ENCODE peak calls at places on chromosomes 4 and X, in ten cellular contexts. One of them, this sample, is unnamed.
A peak's percentile ranks its signal among the peaks of the same experiment; 100 is the strongest.

GRCh38 chr4:1253831-1254230 is 4.9 kb upstream of the CTBP1 start:
- DNase-seq in T47D: no peak
- DNase-seq in IMR-90: no peak
- DNase-seq in GM04503: no peak
- DNase-seq in activated CD8-positive, alpha-beta memory T cell treated with anti-CD3 and anti-CD28 coated beads, Interleukin-2, amount 10 ng/mL, durations not matched to agents 7 days and 5 days: no peak
- DNase-seq in HFFc6: no peak
- DNase-seq in NCI-H1694 treated with DMSO at 0.1 percent for 48 hours: no peak
- DNase-seq in iris pigment epithelial cell: no peak
- DNase-seq in stimulated activated CD8-positive, alpha-beta memory T cell treated with anti-CD3 and anti-CD28 coated beads, Interleukin-4, amount 100 ng/mL, for 24 hours: no peak
- DNase-seq in NCI-H1092: no peak
- DNase-seq in this sample: no peak

GRCh38 chr4:157459789-157460188 is 239.3 kb downstream of the GRIA2 start:
- DNase-seq in stimulated activated CD8-positive, alpha-beta memory T cell treated with anti-CD3 and anti-CD28 coated beads, Interleukin-4, amount 100 ng/mL, for 24 hours: no peak
- DNase-seq in HFFc6: no peak
- DNase-seq in IMR-90: no peak
- DNase-seq in NCI-H1092: no peak
- DNase-seq in activated CD8-positive, alpha-beta memory T cell treated with anti-CD3 and anti-CD28 coated beads, Interleukin-2, amount 10 ng/mL, durations not matched to agents 7 days and 5 days: no peak
- DNase-seq in T47D: no peak
- DNase-seq in iris pigment epithelial cell: no peak
- DNase-seq in NCI-H1694 treated with DMSO at 0.1 percent for 48 hours: no peak
- DNase-seq in GM04503: no peak
- DNase-seq in this sample: no peak

GRCh38 chrX:2928127-2928582 is 984 bp downstream of the ARSD start:
- DNase-seq in NCI-H1694 treated with DMSO at 0.1 percent for 48 hours: no peak
- DNase-seq in activated CD8-positive, alpha-beta memory T cell treated with anti-CD3 and anti-CD28 coated beads, Interleukin-2, amount 10 ng/mL, durations not matched to agents 7 days and 5 days: peak; percentile 36
- DNase-seq in iris pigment epithelial cell: no peak
- DNase-seq in T47D: no peak
- DNase-seq in NCI-H1092: no peak
- DNase-seq in HFFc6: no peak
- DNase-seq in stimulated activated CD8-positive, alpha-beta memory T cell treated with anti-CD3 and anti-CD28 coated beads, Interleukin-4, amount 100 ng/mL, for 24 hours: no peak
- DNase-seq in IMR-90: peak; percentile 47
- DNase-seq in GM04503: peak; percentile 3
- DNase-seq in this sample: no peak

GRCh38 chr4:24753519-24753918 is 41.9 kb upstream of the SOD3 start:
- DNase-seq in activated CD8-positive, alpha-beta memory T cell treated with anti-CD3 and anti-CD28 coated beads, Interleukin-2, amount 10 ng/mL, durations not matched to agents 7 days and 5 days: no peak
- DNase-seq in stimulated activated CD8-positive, alpha-beta memory T cell treated with anti-CD3 and anti-CD28 coated beads, Interleukin-4, amount 100 ng/mL, for 24 hours: no peak
- DNase-seq in IMR-90: peak; percentile 67
- DNase-seq in GM04503: no peak
- DNase-seq in NCI-H1092: no peak
- DNase-seq in iris pigment epithelial cell: no peak
- DNase-seq in T47D: no peak
- DNase-seq in HFFc6: peak; percentile 91
- DNase-seq in NCI-H1694 treated with DMSO at 0.1 percent for 48 hours: no peak
- DNase-seq in this sample: no peak

GRCh38 chrX:107676559-107677378 is 48.5 kb downstream of the PRPS1 start:
- DNase-seq in T47D: peak; percentile 1
- DNase-seq in NCI-H1694 treated with DMSO at 0.1 percent for 48 hours: peak; percentile 45
- DNase-seq in stimulated activated CD8-positive, alpha-beta memory T cell treated with anti-CD3 and anti-CD28 coated beads, Interleukin-4, amount 100 ng/mL, for 24 hours: no peak
- DNase-seq in IMR-90: peak; percentile 84
- DNase-seq in HFFc6: peak; percentile 85
- DNase-seq in GM04503: peak; percentile 68
- DNase-seq in activated CD8-positive, alpha-beta memory T cell treated with anti-CD3 and anti-CD28 coated beads, Interleukin-2, amount 10 ng/mL, durations not matched to agents 7 days and 5 days: peak; percentile 62
- DNase-seq in NCI-H1092: no peak
- DNase-seq in iris pigment epithelial cell: peak; percentile 96
- DNase-seq in this sample: no peak

GRCh38 chr4:131316086-131316485 is 1833.0 kb upstream of the PCDH10 start:
- DNase-seq in HFFc6: no peak
- DNase-seq in IMR-90: no peak
- DNase-seq in NCI-H1694 treated with DMSO at 0.1 percent for 48 hours: no peak
- DNase-seq in activated CD8-positive, alpha-beta memory T cell treated with anti-CD3 and anti-CD28 coated beads, Interleukin-2, amount 10 ng/mL, durations not matched to agents 7 days and 5 days: no peak
- DNase-seq in GM04503: no peak
- DNase-seq in NCI-H1092: no peak
- DNase-seq in iris pigment epithelial cell: no peak
- DNase-seq in T47D: no peak
- DNase-seq in stimulated activated CD8-positive, alpha-beta memory T cell treated with anti-CD3 and anti-CD28 coated beads, Interleukin-4, amount 100 ng/mL, for 24 hours: no peak
- DNase-seq in this sample: no peak

GRCh38 chrX:150544222-150544787 is 24.1 kb upstream of the MTM1 start:
- DNase-seq in NCI-H1694 treated with DMSO at 0.1 percent for 48 hours: no peak
- DNase-seq in NCI-H1092: no peak
- DNase-seq in HFFc6: peak; percentile 9
- DNase-seq in iris pigment epithelial cell: no peak
- DNase-seq in stimulated activated CD8-positive, alpha-beta memory T cell treated with anti-CD3 and anti-CD28 coated beads, Interleukin-4, amount 100 ng/mL, for 24 hours: no peak
- DNase-seq in IMR-90: no peak
- DNase-seq in activated CD8-positive, alpha-beta memory T cell treated with anti-CD3 and anti-CD28 coated beads, Interleukin-2, amount 10 ng/mL, durations not matched to agents 7 days and 5 days: peak; percentile 41
- DNase-seq in T47D: peak; percentile 9
- DNase-seq in GM04503: no peak
- DNase-seq in this sample: no peak

GRCh38 chrX:45818913-45819312 is 618.2 kb upstream of the DIPK2B start:
- DNase-seq in IMR-90: no peak
- DNase-seq in HFFc6: no peak
- DNase-seq in stimulated activated CD8-positive, alpha-beta memory T cell treated with anti-CD3 and anti-CD28 coated beads, Interleukin-4, amount 100 ng/mL, for 24 hours: no peak
- DNase-seq in T47D: no peak
- DNase-seq in GM04503: no peak
- DNase-seq in NCI-H1092: no peak
- DNase-seq in iris pigment epithelial cell: no peak
- DNase-seq in NCI-H1694 treated with DMSO at 0.1 percent for 48 hours: no peak
- DNase-seq in activated CD8-positive, alpha-beta memory T cell treated with anti-CD3 and anti-CD28 coated beads, Interleukin-2, amount 10 ng/mL, durations not matched to agents 7 days and 5 days: no peak
- DNase-seq in this sample: no peak

GRCh38 chr4:173252024-173252935 is 81.9 kb downstream of the HMGB2 start:
- DNase-seq in NCI-H1694 treated with DMSO at 0.1 percent for 48 hours: peak; percentile 6
- DNase-seq in T47D: no peak
- DNase-seq in stimulated activated CD8-positive, alpha-beta memory T cell treated with anti-CD3 and anti-CD28 coated beads, Interleukin-4, amount 100 ng/mL, for 24 hours: no peak
- DNase-seq in HFFc6: peak; percentile 95
- DNase-seq in GM04503: peak; percentile 84
- DNase-seq in IMR-90: peak; percentile 100
- DNase-seq in iris pigment epithelial cell: peak; percentile 100
- DNase-seq in activated CD8-positive, alpha-beta memory T cell treated with anti-CD3 and anti-CD28 coated beads, Interleukin-2, amount 10 ng/mL, durations not matched to agents 7 days and 5 days: no peak
- DNase-seq in NCI-H1092: peak; percentile 28
- DNase-seq in this sample: no peak

GRCh38 chr4:127113852-127114362 is 518.9 kb upstream of the INTU start:
- DNase-seq in iris pigment epithelial cell: no peak
- DNase-seq in NCI-H1092: no peak
- DNase-seq in HFFc6: no peak
- DNase-seq in NCI-H1694 treated with DMSO at 0.1 percent for 48 hours: no peak
- DNase-seq in activated CD8-positive, alpha-beta memory T cell treated with anti-CD3 and anti-CD28 coated beads, Interleukin-2, amount 10 ng/mL, durations not matched to agents 7 days and 5 days: no peak
- DNase-seq in GM04503: no peak
- DNase-seq in IMR-90: no peak
- DNase-seq in T47D: no peak
- DNase-seq in stimulated activated CD8-positive, alpha-beta memory T cell treated with anti-CD3 and anti-CD28 coated beads, Interleukin-4, amount 100 ng/mL, for 24 hours: no peak
- DNase-seq in this sample: no peak

GRCh38 chr4:56907489-56908205 is at the start of gene REST:
- DNase-seq in HFFc6: peak; percentile 49
- DNase-seq in GM04503: no peak
- DNase-seq in T47D: peak; percentile 55
- DNase-seq in NCI-H1092: no peak
- DNase-seq in NCI-H1694 treated with DMSO at 0.1 percent for 48 hours: peak; percentile 14
- DNase-seq in IMR-90: peak; percentile 52
- DNase-seq in activated CD8-positive, alpha-beta memory T cell treated with anti-CD3 and anti-CD28 coated beads, Interleukin-2, amount 10 ng/mL, durations not matched to agents 7 days and 5 days: peak; percentile 78
- DNase-seq in iris pigment epithelial cell: peak; percentile 58
- DNase-seq in stimulated activated CD8-positive, alpha-beta memory T cell treated with anti-CD3 and anti-CD28 coated beads, Interleukin-4, amount 100 ng/mL, for 24 hours: peak; percentile 60
- DNase-seq in this sample: peak; percentile 53

GRCh38 chrX:46298821-46299220 is 246.4 kb downstream of the ZNF674 start:
- DNase-seq in stimulated activated CD8-positive, alpha-beta memory T cell treated with anti-CD3 and anti-CD28 coated beads, Interleukin-4, amount 100 ng/mL, for 24 hours: no peak
- DNase-seq in HFFc6: peak; percentile 50
- DNase-seq in iris pigment epithelial cell: peak; percentile 14
- DNase-seq in NCI-H1694 treated with DMSO at 0.1 percent for 48 hours: no peak
- DNase-seq in GM04503: peak; percentile 29
- DNase-seq in IMR-90: peak; percentile 28
- DNase-seq in NCI-H1092: no peak
- DNase-seq in T47D: no peak
- DNase-seq in activated CD8-positive, alpha-beta memory T cell treated with anti-CD3 and anti-CD28 coated beads, Interleukin-2, amount 10 ng/mL, durations not matched to agents 7 days and 5 days: no peak
- DNase-seq in this sample: no peak

GRCh38 chr4:139740531-139741041 is 75.0 kb downstream of the MGST2 start:
- DNase-seq in stimulated activated CD8-positive, alpha-beta memory T cell treated with anti-CD3 and anti-CD28 coated beads, Interleukin-4, amount 100 ng/mL, for 24 hours: no peak
- DNase-seq in GM04503: peak; percentile 75
- DNase-seq in iris pigment epithelial cell: peak; percentile 96
- DNase-seq in NCI-H1694 treated with DMSO at 0.1 percent for 48 hours: peak; percentile 85
- DNase-seq in NCI-H1092: peak; percentile 94
- DNase-seq in HFFc6: peak; percentile 75
- DNase-seq in activated CD8-positive, alpha-beta memory T cell treated with anti-CD3 and anti-CD28 coated beads, Interleukin-2, amount 10 ng/mL, durations not matched to agents 7 days and 5 days: no peak
- DNase-seq in IMR-90: peak; percentile 97
- DNase-seq in T47D: no peak
- DNase-seq in this sample: no peak

GRCh38 chr4:112144546-112145325 is 518 bp upstream of the FAM241A start:
- DNase-seq in T47D: no peak
- DNase-seq in IMR-90: no peak
- DNase-seq in HFFc6: no peak
- DNase-seq in GM04503: no peak
- DNase-seq in iris pigment epithelial cell: no peak
- DNase-seq in NCI-H1092: no peak
- DNase-seq in activated CD8-positive, alpha-beta memory T cell treated with anti-CD3 and anti-CD28 coated beads, Interleukin-2, amount 10 ng/mL, durations not matched to agents 7 days and 5 days: no peak
- DNase-seq in NCI-H1694 treated with DMSO at 0.1 percent for 48 hours: no peak
- DNase-seq in stimulated activated CD8-positive, alpha-beta memory T cell treated with anti-CD3 and anti-CD28 coated beads, Interleukin-4, amount 100 ng/mL, for 24 hours: no peak
- DNase-seq in this sample: no peak

GRCh38 chr4:61152433-61152832 is 47.7 kb upstream of the ADGRL3 start:
- DNase-seq in stimulated activated CD8-positive, alpha-beta memory T cell treated with anti-CD3 and anti-CD28 coated beads, Interleukin-4, amount 100 ng/mL, for 24 hours: no peak
- DNase-seq in IMR-90: no peak
- DNase-seq in GM04503: no peak
- DNase-seq in HFFc6: no peak
- DNase-seq in NCI-H1694 treated with DMSO at 0.1 percent for 48 hours: no peak
- DNase-seq in T47D: no peak
- DNase-seq in NCI-H1092: no peak
- DNase-seq in iris pigment epithelial cell: no peak
- DNase-seq in activated CD8-positive, alpha-beta memory T cell treated with anti-CD3 and anti-CD28 coated beads, Interleukin-2, amount 10 ng/mL, durations not matched to agents 7 days and 5 days: no peak
- DNase-seq in this sample: no peak

GRCh38 chr4:4762909-4763814 is 96.3 kb upstream of the MSX1 start:
- DNase-seq in GM04503: no peak
- DNase-seq in NCI-H1092: no peak
- DNase-seq in NCI-H1694 treated with DMSO at 0.1 percent for 48 hours: no peak
- DNase-seq in T47D: no peak
- DNase-seq in activated CD8-positive, alpha-beta memory T cell treated with anti-CD3 and anti-CD28 coated beads, Interleukin-2, amount 10 ng/mL, durations not matched to agents 7 days and 5 days: peak; percentile 81
- DNase-seq in iris pigment epithelial cell: peak; percentile 63
- DNase-seq in IMR-90: peak; percentile 59
- DNase-seq in stimulated activated CD8-positive, alpha-beta memory T cell treated with anti-CD3 and anti-CD28 coated beads, Interleukin-4, amount 100 ng/mL, for 24 hours: no peak
- DNase-seq in HFFc6: peak; percentile 54
- DNase-seq in this sample: no peak

GRCh38 chr4:173499568-173500535 is 30.2 kb downstream of the HAND2 start:
- DNase-seq in HFFc6: no peak
- DNase-seq in activated CD8-positive, alpha-beta memory T cell treated with anti-CD3 and anti-CD28 coated beads, Interleukin-2, amount 10 ng/mL, durations not matched to agents 7 days and 5 days: no peak
- DNase-seq in NCI-H1694 treated with DMSO at 0.1 percent for 48 hours: no peak
- DNase-seq in stimulated activated CD8-positive, alpha-beta memory T cell treated with anti-CD3 and anti-CD28 coated beads, Interleukin-4, amount 100 ng/mL, for 24 hours: no peak
- DNase-seq in GM04503: no peak
- DNase-seq in IMR-90: no peak
- DNase-seq in T47D: no peak
- DNase-seq in iris pigment epithelial cell: no peak
- DNase-seq in NCI-H1092: no peak
- DNase-seq in this sample: no peak

GRCh38 chrX:131366387-131366786 is 77.3 kb upstream of the IGSF1 start:
- DNase-seq in iris pigment epithelial cell: peak; percentile 9
- DNase-seq in NCI-H1092: no peak
- DNase-seq in IMR-90: no peak
- DNase-seq in activated CD8-positive, alpha-beta memory T cell treated with anti-CD3 and anti-CD28 coated beads, Interleukin-2, amount 10 ng/mL, durations not matched to agents 7 days and 5 days: no peak
- DNase-seq in T47D: peak; percentile 9
- DNase-seq in HFFc6: no peak
- DNase-seq in NCI-H1694 treated with DMSO at 0.1 percent for 48 hours: no peak
- DNase-seq in stimulated activated CD8-positive, alpha-beta memory T cell treated with anti-CD3 and anti-CD28 coated beads, Interleukin-4, amount 100 ng/mL, for 24 hours: no peak
- DNase-seq in GM04503: no peak
- DNase-seq in this sample: no peak

GRCh38 chr4:87353592-87353991 is 30.9 kb upstream of the HSD17B13 start:
- DNase-seq in NCI-H1694 treated with DMSO at 0.1 percent for 48 hours: no peak
- DNase-seq in iris pigment epithelial cell: peak; percentile 68
- DNase-seq in T47D: no peak
- DNase-seq in IMR-90: peak; percentile 48
- DNase-seq in NCI-H1092: no peak
- DNase-seq in stimulated activated CD8-positive, alpha-beta memory T cell treated with anti-CD3 and anti-CD28 coated beads, Interleukin-4, amount 100 ng/mL, for 24 hours: no peak
- DNase-seq in activated CD8-positive, alpha-beta memory T cell treated with anti-CD3 and anti-CD28 coated beads, Interleukin-2, amount 10 ng/mL, durations not matched to agents 7 days and 5 days: no peak
- DNase-seq in GM04503: no peak
- DNase-seq in HFFc6: peak; percentile 32
- DNase-seq in this sample: no peak

GRCh38 chr4:8643441-8643840 is 50.9 kb downstream of the CPZ start:
- DNase-seq in NCI-H1092: no peak
- DNase-seq in HFFc6: no peak
- DNase-seq in activated CD8-positive, alpha-beta memory T cell treated with anti-CD3 and anti-CD28 coated beads, Interleukin-2, amount 10 ng/mL, durations not matched to agents 7 days and 5 days: no peak
- DNase-seq in GM04503: no peak
- DNase-seq in NCI-H1694 treated with DMSO at 0.1 percent for 48 hours: no peak
- DNase-seq in iris pigment epithelial cell: no peak
- DNase-seq in T47D: no peak
- DNase-seq in IMR-90: no peak
- DNase-seq in stimulated activated CD8-positive, alpha-beta memory T cell treated with anti-CD3 and anti-CD28 coated beads, Interleukin-4, amount 100 ng/mL, for 24 hours: no peak
- DNase-seq in this sample: no peak

GRCh38 chr4:110003401-110004187 is 90.9 kb downstream of the EGF start:
- DNase-seq in IMR-90: no peak
- DNase-seq in iris pigment epithelial cell: no peak
- DNase-seq in HFFc6: peak; percentile 8
- DNase-seq in NCI-H1694 treated with DMSO at 0.1 percent for 48 hours: no peak
- DNase-seq in activated CD8-positive, alpha-beta memory T cell treated with anti-CD3 and anti-CD28 coated beads, Interleukin-2, amount 10 ng/mL, durations not matched to agents 7 days and 5 days: no peak
- DNase-seq in T47D: no peak
- DNase-seq in stimulated activated CD8-positive, alpha-beta memory T cell treated with anti-CD3 and anti-CD28 coated beads, Interleukin-4, amount 100 ng/mL, for 24 hours: no peak
- DNase-seq in GM04503: no peak
- DNase-seq in NCI-H1092: no peak
- DNase-seq in this sample: no peak

GRCh38 chr4:3252831-3253641 is 4.1 kb downstream of the MSANTD1 start:
- DNase-seq in stimulated activated CD8-positive, alpha-beta memory T cell treated with anti-CD3 and anti-CD28 coated beads, Interleukin-4, amount 100 ng/mL, for 24 hours: no peak
- DNase-seq in activated CD8-positive, alpha-beta memory T cell treated with anti-CD3 and anti-CD28 coated beads, Interleukin-2, amount 10 ng/mL, durations not matched to agents 7 days and 5 days: no peak
- DNase-seq in IMR-90: no peak
- DNase-seq in HFFc6: no peak
- DNase-seq in GM04503: no peak
- DNase-seq in T47D: no peak
- DNase-seq in iris pigment epithelial cell: no peak
- DNase-seq in NCI-H1694 treated with DMSO at 0.1 percent for 48 hours: no peak
- DNase-seq in NCI-H1092: no peak
- DNase-seq in this sample: no peak

GRCh38 chr4:67727124-67727850 is 26.3 kb upstream of the UBA6 start:
- DNase-seq in T47D: no peak
- DNase-seq in NCI-H1694 treated with DMSO at 0.1 percent for 48 hours: no peak
- DNase-seq in iris pigment epithelial cell: peak; percentile 93
- DNase-seq in NCI-H1092: no peak
- DNase-seq in IMR-90: peak; percentile 45
- DNase-seq in activated CD8-positive, alpha-beta memory T cell treated with anti-CD3 and anti-CD28 coated beads, Interleukin-2, amount 10 ng/mL, durations not matched to agents 7 days and 5 days: no peak
- DNase-seq in HFFc6: peak; percentile 87
- DNase-seq in GM04503: no peak
- DNase-seq in stimulated activated CD8-positive, alpha-beta memory T cell treated with anti-CD3 and anti-CD28 coated beads, Interleukin-4, amount 100 ng/mL, for 24 hours: no peak
- DNase-seq in this sample: no peak

GRCh38 chrX:112734250-112734649 is 54.5 kb upstream of the LHFPL1 start:
- DNase-seq in iris pigment epithelial cell: no peak
- DNase-seq in T47D: no peak
- DNase-seq in stimulated activated CD8-positive, alpha-beta memory T cell treated with anti-CD3 and anti-CD28 coated beads, Interleukin-4, amount 100 ng/mL, for 24 hours: no peak
- DNase-seq in NCI-H1092: no peak
- DNase-seq in NCI-H1694 treated with DMSO at 0.1 percent for 48 hours: no peak
- DNase-seq in HFFc6: no peak
- DNase-seq in GM04503: no peak
- DNase-seq in activated CD8-positive, alpha-beta memory T cell treated with anti-CD3 and anti-CD28 coated beads, Interleukin-2, amount 10 ng/mL, durations not matched to agents 7 days and 5 days: no peak
- DNase-seq in IMR-90: peak; percentile 14
- DNase-seq in this sample: no peak

GRCh38 chr4:47054130-47054529 is 22.8 kb downstream of the GABRB1 start:
- DNase-seq in GM04503: no peak
- DNase-seq in IMR-90: no peak
- DNase-seq in iris pigment epithelial cell: no peak
- DNase-seq in stimulated activated CD8-positive, alpha-beta memory T cell treated with anti-CD3 and anti-CD28 coated beads, Interleukin-4, amount 100 ng/mL, for 24 hours: no peak
- DNase-seq in activated CD8-positive, alpha-beta memory T cell treated with anti-CD3 and anti-CD28 coated beads, Interleukin-2, amount 10 ng/mL, durations not matched to agents 7 days and 5 days: no peak
- DNase-seq in NCI-H1694 treated with DMSO at 0.1 percent for 48 hours: no peak
- DNase-seq in NCI-H1092: no peak
- DNase-seq in HFFc6: no peak
- DNase-seq in T47D: no peak
- DNase-seq in this sample: no peak

GRCh38 chr4:66574145-66574978 is 904.1 kb upstream of the EPHA5 start:
- DNase-seq in NCI-H1092: no peak
- DNase-seq in activated CD8-positive, alpha-beta memory T cell treated with anti-CD3 and anti-CD28 coated beads, Interleukin-2, amount 10 ng/mL, durations not matched to agents 7 days and 5 days: no peak
- DNase-seq in NCI-H1694 treated with DMSO at 0.1 percent for 48 hours: peak; percentile 12
- DNase-seq in iris pigment epithelial cell: peak; percentile 58
- DNase-seq in HFFc6: peak; percentile 68
- DNase-seq in IMR-90: peak; percentile 65
- DNase-seq in T47D: no peak
- DNase-seq in GM04503: no peak
- DNase-seq in stimulated activated CD8-positive, alpha-beta memory T cell treated with anti-CD3 and anti-CD28 coated beads, Interleukin-4, amount 100 ng/mL, for 24 hours: no peak
- DNase-seq in this sample: no peak

GRCh38 chrX:47026198-47026597 is 52.0 kb upstream of the RGN start:
- DNase-seq in stimulated activated CD8-positive, alpha-beta memory T cell treated with anti-CD3 and anti-CD28 coated beads, Interleukin-4, amount 100 ng/mL, for 24 hours: no peak
- DNase-seq in T47D: no peak
- DNase-seq in NCI-H1092: no peak
- DNase-seq in activated CD8-positive, alpha-beta memory T cell treated with anti-CD3 and anti-CD28 coated beads, Interleukin-2, amount 10 ng/mL, durations not matched to agents 7 days and 5 days: no peak
- DNase-seq in IMR-90: no peak
- DNase-seq in GM04503: no peak
- DNase-seq in HFFc6: no peak
- DNase-seq in iris pigment epithelial cell: no peak
- DNase-seq in NCI-H1694 treated with DMSO at 0.1 percent for 48 hours: no peak
- DNase-seq in this sample: no peak

GRCh38 chrX:120223374-120223773 is 27.2 kb upstream of the ZBTB33 start:
- DNase-seq in HFFc6: no peak
- DNase-seq in IMR-90: no peak
- DNase-seq in NCI-H1694 treated with DMSO at 0.1 percent for 48 hours: no peak
- DNase-seq in GM04503: no peak
- DNase-seq in iris pigment epithelial cell: no peak
- DNase-seq in activated CD8-positive, alpha-beta memory T cell treated with anti-CD3 and anti-CD28 coated beads, Interleukin-2, amount 10 ng/mL, durations not matched to agents 7 days and 5 days: no peak
- DNase-seq in stimulated activated CD8-positive, alpha-beta memory T cell treated with anti-CD3 and anti-CD28 coated beads, Interleukin-4, amount 100 ng/mL, for 24 hours: no peak
- DNase-seq in NCI-H1092: no peak
- DNase-seq in T47D: no peak
- DNase-seq in this sample: no peak

This sample was measured in D721Med.